ENCODE peak calls at places on chromosomes 11 and 22, in eight cellular contexts. O, K, W, T, V, R, G and Y are unnamed samples.
A peak's percentile ranks its signal among the peaks of the same experiment; 100 is the strongest.

GRCh38 chr11:25961539-25961938 is 370.4 kb upstream of the ANO3 start:
- DNase-seq in T (no peak), W (no peak), K (no peak), G (no peak), R (no peak), V (no peak), O (no peak), Y (no peak)

GRCh38 chr22:44389926-44390925 is 77.5 kb upstream of the SHISAL1 start:
- DNase-seq in G (no peak), O (no peak), R (no peak), V (no peak), T (no peak), K (no peak), W (no peak), Y (no peak)

GRCh38 chr11:59247535-59248227 is 35.0 kb upstream of the MPEG1 start:
- DNase-seq in G (no peak), W (peak; percentile 22), K (peak; percentile 68), R (peak; percentile 90), V (no peak), O (no peak), T (no peak), Y (no peak)

GRCh38 chr11:62669420-62670161 is 1.9 kb upstream of the UQCC3 start:
- DNase-seq in R (no peak), O (no peak), G (no peak), K (no peak), V (no peak), T (no peak), W (no peak), Y (no peak)

GRCh38 chr11:518463-519202 is 11.6 kb upstream of the RNH1 start:
- DNase-seq in R (peak; percentile 53), V (peak; percentile 97), T (peak; percentile 97), G (peak; percentile 65), K (peak; percentile 97), W (peak; percentile 93), O (peak; percentile 95), Y (peak; percentile 73)

GRCh38 chr11:12434255-12434654 is 56.9 kb downstream of the PARVA start:
- DNase-seq in R (no peak), G (no peak), W (no peak), V (no peak), T (no peak), O (no peak), K (peak; percentile 42), Y (no peak)

GRCh38 chr11:96134622-96135021 is 208.4 kb downstream of the MAML2 start:
- DNase-seq in K (no peak), T (peak; percentile 64), G (no peak), R (no peak), V (no peak), O (no peak), W (peak; percentile 11), Y (peak; percentile 45)

GRCh38 chr22:31139866-31140716 is at the start of gene PLA2G3:
- DNase-seq in O (no peak), K (no peak), V (peak; percentile 83), T (peak; percentile 27), W (peak; percentile 54), R (no peak), G (no peak), Y (no peak)

GRCh38 chr11:19769820-19770219 is 57.2 kb downstream of the NAV2 start:
- DNase-seq in G (no peak), V (no peak), T (no peak), K (peak; percentile 93), W (peak; percentile 69), R (peak; percentile 62), O (no peak), Y (no peak)

GRCh38 chr11:65661599-65662246 is 993 bp downstream of the RELA start:
- DNase-seq in W (no peak), T (no peak), O (no peak), V (no peak), G (no peak), K (no peak), R (no peak), Y (no peak)

GRCh38 chr22:40043086-40043485 is 48.3 kb downstream of the FAM83F start:
- DNase-seq in G (no peak), R (no peak), K (no peak), V (no peak), O (no peak), T (no peak), W (no peak), Y (no peak)

GRCh38 chr11:118651820-118652219 is 27.6 kb downstream of the TREH start:
- DNase-seq in G (no peak), W (no peak), V (no peak), O (no peak), T (no peak), K (no peak), R (no peak), Y (no peak)

GRCh38 chr11:63833048-63833447 is 5.9 kb upstream of the MARK2 start:
- DNase-seq in V (no peak), G (no peak), R (no peak), T (no peak), W (no peak), O (no peak), K (no peak), Y (no peak)

GRCh38 chr11:62689421-62690183 is at the start of gene LRRN4CL:
- DNase-seq in W (peak; percentile 98), G (no peak), V (no peak), K (no peak), T (no peak), R (peak; percentile 98), O (peak; percentile 34), Y (no peak)

GRCh38 chr11:61919841-61920631 is 2.7 kb upstream of the RAB3IL1 start:
- DNase-seq in G (no peak), T (no peak), O (peak; percentile 49), V (no peak), R (no peak), K (no peak), W (no peak), Y (no peak)

GRCh38 chr22:41401781-41402648 is 20.3 kb downstream of the TEF start:
- DNase-seq in V (no peak), G (no peak), K (peak; percentile 83), T (peak; percentile 21), R (no peak), W (peak; percentile 76), O (peak; percentile 59), Y (no peak)

GRCh38 chr11:92972248-92972647 is 2.8 kb downstream of the MTNR1B start:
- DNase-seq in T (no peak), G (no peak), K (no peak), W (no peak), R (no peak), O (no peak), V (no peak), Y (no peak)

GRCh38 chr22:26857169-26857568 is 199.8 kb downstream of the MIAT start:
- DNase-seq in G (no peak), O (no peak), W (no peak), R (no peak), K (no peak), T (no peak), V (no peak), Y (no peak)

GRCh38 chr11:121810291-121810690 is 305.7 kb downstream of the BLID start:
- DNase-seq in K (no peak), W (peak; percentile 87), T (no peak), V (no peak), G (peak; percentile 46), R (no peak), O (no peak), Y (no peak)

GRCh38 chr11:1053121-1053901 is 16.8 kb upstream of the MUC6 start:
- DNase-seq in W (no peak), G (no peak), T (no peak), R (no peak), O (no peak), V (no peak), K (no peak), Y (no peak)

GRCh38 chr11:9716275-9717039 is 52.6 kb downstream of the SWAP70 start:
- DNase-seq in T (peak; percentile 97), K (peak; percentile 61), W (peak; percentile 9), G (peak; percentile 14), O (no peak), R (no peak), V (no peak), Y (peak; percentile 51)

GRCh38 chr11:66133216-66133775 is 63.2 kb downstream of the PACS1 start:
- DNase-seq in T (no peak), O (no peak), G (no peak), K (no peak), V (no peak), R (no peak), W (no peak), Y (no peak)

GRCh38 chr11:76773921-76774361 is 9.2 kb upstream of the TSKU start:
- DNase-seq in T (no peak), G (no peak), O (no peak), W (no peak), V (no peak), K (no peak), R (no peak), Y (no peak)

GRCh38 chr11:19738124-19738523 is 25.5 kb downstream of the NAV2 start:
- DNase-seq in R (no peak), G (no peak), T (no peak), K (no peak), O (no peak), W (no peak), V (no peak), Y (no peak)